ENCODE peak calls at places on chromosome 15, in seven cellular contexts. One of them, this sample, is unnamed.

GRCh38 chr15:88878720-88879184 is 16.6 kb downstream of the HAPLN3 start:
- DNase-seq in activated naive CD4-positive, alpha-beta T cell treated with anti-CD3 and anti-CD28 coated beads for 36 hours: peak; percentile 53
- DNase-seq in H9: peak; percentile 87
- DNase-seq in AML-193: peak; percentile 38
- DNase-seq in dorsolateral prefrontal cortex: no peak
- DNase-seq in activated CD4-positive, alpha-beta T cell treated with anti-CD3 and anti-CD28 coated beads for 36 hours: peak; percentile 68
- DNase-seq in AG09319: no peak
- DNase-seq in this sample: peak; percentile 95

GRCh38 chr15:91908401-91908800 is 54.9 kb downstream of the SLCO3A1 start:
- DNase-seq in activated naive CD4-positive, alpha-beta T cell treated with anti-CD3 and anti-CD28 coated beads for 36 hours: peak; percentile 16
- DNase-seq in H9: no peak
- DNase-seq in AML-193: no peak
- DNase-seq in dorsolateral prefrontal cortex: no peak
- DNase-seq in activated CD4-positive, alpha-beta T cell treated with anti-CD3 and anti-CD28 coated beads for 36 hours: no peak
- DNase-seq in AG09319: no peak
- DNase-seq in this sample: no peak

GRCh38 chr15:77795446-77795845 is 162.7 kb upstream of the LINGO1 start:
- DNase-seq in activated naive CD4-positive, alpha-beta T cell treated with anti-CD3 and anti-CD28 coated beads for 36 hours: no peak
- DNase-seq in H9: no peak
- DNase-seq in AML-193: no peak
- DNase-seq in dorsolateral prefrontal cortex: no peak
- DNase-seq in activated CD4-positive, alpha-beta T cell treated with anti-CD3 and anti-CD28 coated beads for 36 hours: no peak
- DNase-seq in AG09319: no peak
- DNase-seq in this sample: no peak

GRCh38 chr15:43465105-43465504 is 27.9 kb downstream of the TP53BP1 start:
- DNase-seq in activated naive CD4-positive, alpha-beta T cell treated with anti-CD3 and anti-CD28 coated beads for 36 hours: no peak
- DNase-seq in H9: no peak
- DNase-seq in AML-193: peak; percentile 74
- DNase-seq in dorsolateral prefrontal cortex: no peak
- DNase-seq in activated CD4-positive, alpha-beta T cell treated with anti-CD3 and anti-CD28 coated beads for 36 hours: no peak
- DNase-seq in AG09319: peak; percentile 59
- DNase-seq in this sample: no peak

GRCh38 chr15:59553879-59554735 is 57.5 kb upstream of the GCNT3 start:
- DNase-seq in activated naive CD4-positive, alpha-beta T cell treated with anti-CD3 and anti-CD28 coated beads for 36 hours: no peak
- DNase-seq in H9: no peak
- DNase-seq in AML-193: no peak
- DNase-seq in dorsolateral prefrontal cortex: no peak
- DNase-seq in activated CD4-positive, alpha-beta T cell treated with anti-CD3 and anti-CD28 coated beads for 36 hours: no peak
- DNase-seq in AG09319: no peak
- DNase-seq in this sample: no peak

GRCh38 chr15:86382341-86382740 is 302.7 kb downstream of the AGBL1 start:
- DNase-seq in activated naive CD4-positive, alpha-beta T cell treated with anti-CD3 and anti-CD28 coated beads for 36 hours: no peak
- DNase-seq in H9: no peak
- DNase-seq in AML-193: no peak
- DNase-seq in dorsolateral prefrontal cortex: no peak
- DNase-seq in activated CD4-positive, alpha-beta T cell treated with anti-CD3 and anti-CD28 coated beads for 36 hours: no peak
- DNase-seq in AG09319: no peak
- DNase-seq in this sample: no peak

GRCh38 chr15:53122818-53123217 is 332.7 kb upstream of the ONECUT1 start:
- DNase-seq in activated naive CD4-positive, alpha-beta T cell treated with anti-CD3 and anti-CD28 coated beads for 36 hours: no peak
- DNase-seq in H9: no peak
- DNase-seq in AML-193: no peak
- DNase-seq in dorsolateral prefrontal cortex: no peak
- DNase-seq in activated CD4-positive, alpha-beta T cell treated with anti-CD3 and anti-CD28 coated beads for 36 hours: no peak
- DNase-seq in AG09319: no peak
- DNase-seq in this sample: no peak

GRCh38 chr15:50315814-50316630 is 39.0 kb downstream of the GABPB1 start:
- DNase-seq in activated naive CD4-positive, alpha-beta T cell treated with anti-CD3 and anti-CD28 coated beads for 36 hours: no peak
- DNase-seq in H9: no peak
- DNase-seq in AML-193: peak; percentile 71
- DNase-seq in dorsolateral prefrontal cortex: no peak
- DNase-seq in activated CD4-positive, alpha-beta T cell treated with anti-CD3 and anti-CD28 coated beads for 36 hours: no peak
- DNase-seq in AG09319: peak; percentile 12
- DNase-seq in this sample: no peak

GRCh38 chr15:80480909-80481308 is 76.7 kb downstream of the ARNT2 start:
- DNase-seq in activated naive CD4-positive, alpha-beta T cell treated with anti-CD3 and anti-CD28 coated beads for 36 hours: no peak
- DNase-seq in H9: peak; percentile 44
- DNase-seq in AML-193: no peak
- DNase-seq in dorsolateral prefrontal cortex: peak; percentile 58
- DNase-seq in activated CD4-positive, alpha-beta T cell treated with anti-CD3 and anti-CD28 coated beads for 36 hours: no peak
- DNase-seq in AG09319: peak; percentile 81
- DNase-seq in this sample: peak; percentile 58

GRCh38 chr15:66798426-66799061 is 96.5 kb downstream of the SMAD6 start:
- DNase-seq in activated naive CD4-positive, alpha-beta T cell treated with anti-CD3 and anti-CD28 coated beads for 36 hours: no peak
- DNase-seq in H9: no peak
- DNase-seq in AML-193: no peak
- DNase-seq in dorsolateral prefrontal cortex: no peak
- DNase-seq in activated CD4-positive, alpha-beta T cell treated with anti-CD3 and anti-CD28 coated beads for 36 hours: no peak
- DNase-seq in AG09319: no peak
- DNase-seq in this sample: peak; percentile 42

GRCh38 chr15:39934415-39935044 is 615 bp downstream of the EIF2AK4 start:
- DNase-seq in activated naive CD4-positive, alpha-beta T cell treated with anti-CD3 and anti-CD28 coated beads for 36 hours: no peak
- DNase-seq in H9: no peak
- DNase-seq in AML-193: no peak
- DNase-seq in dorsolateral prefrontal cortex: no peak
- DNase-seq in activated CD4-positive, alpha-beta T cell treated with anti-CD3 and anti-CD28 coated beads for 36 hours: peak; percentile 24
- DNase-seq in AG09319: no peak
- DNase-seq in this sample: no peak

GRCh38 chr15:101324513-101325177 is 29.6 kb upstream of the SNRPA1 start:
- DNase-seq in activated naive CD4-positive, alpha-beta T cell treated with anti-CD3 and anti-CD28 coated beads for 36 hours: no peak
- DNase-seq in H9: no peak
- DNase-seq in AML-193: peak; percentile 3
- DNase-seq in dorsolateral prefrontal cortex: peak; percentile 24
- DNase-seq in activated CD4-positive, alpha-beta T cell treated with anti-CD3 and anti-CD28 coated beads for 36 hours: no peak
- DNase-seq in AG09319: no peak
- DNase-seq in this sample: peak; percentile 28

GRCh38 chr15:94182883-94183282 is 48.5 kb upstream of the MCTP2 start:
- DNase-seq in activated naive CD4-positive, alpha-beta T cell treated with anti-CD3 and anti-CD28 coated beads for 36 hours: no peak
- DNase-seq in H9: no peak
- DNase-seq in AML-193: no peak
- DNase-seq in dorsolateral prefrontal cortex: no peak
- DNase-seq in activated CD4-positive, alpha-beta T cell treated with anti-CD3 and anti-CD28 coated beads for 36 hours: no peak
- DNase-seq in AG09319: no peak
- DNase-seq in this sample: no peak

GRCh38 chr15:42118650-42119531 is 24.5 kb upstream of the PLA2G4D start:
- DNase-seq in activated naive CD4-positive, alpha-beta T cell treated with anti-CD3 and anti-CD28 coated beads for 36 hours: no peak
- DNase-seq in H9: no peak
- DNase-seq in AML-193: no peak
- DNase-seq in dorsolateral prefrontal cortex: no peak
- DNase-seq in activated CD4-positive, alpha-beta T cell treated with anti-CD3 and anti-CD28 coated beads for 36 hours: no peak
- DNase-seq in AG09319: no peak
- DNase-seq in this sample: no peak

GRCh38 chr15:43930556-43930955 is 103.8 kb downstream of the WDR76 start:
- DNase-seq in activated naive CD4-positive, alpha-beta T cell treated with anti-CD3 and anti-CD28 coated beads for 36 hours: no peak
- DNase-seq in H9: no peak
- DNase-seq in AML-193: no peak
- DNase-seq in dorsolateral prefrontal cortex: no peak
- DNase-seq in activated CD4-positive, alpha-beta T cell treated with anti-CD3 and anti-CD28 coated beads for 36 hours: no peak
- DNase-seq in AG09319: no peak
- DNase-seq in this sample: no peak

GRCh38 chr15:65207280-65207679 is 4.0 kb downstream of the CILP start:
- DNase-seq in activated naive CD4-positive, alpha-beta T cell treated with anti-CD3 and anti-CD28 coated beads for 36 hours: no peak
- DNase-seq in H9: no peak
- DNase-seq in AML-193: no peak
- DNase-seq in dorsolateral prefrontal cortex: no peak
- DNase-seq in activated CD4-positive, alpha-beta T cell treated with anti-CD3 and anti-CD28 coated beads for 36 hours: no peak
- DNase-seq in AG09319: no peak
- DNase-seq in this sample: no peak